ENCODE peak calls at places on chromosomes 16 and 17, in seven cellular contexts. One of them, this sample, is unnamed.

GRCh38 chr17:42458497-42459255 is at the start of gene ATP6V0A1:
- DNase-seq in fibroblast of lung: peak; percentile 86
- DNase-seq in cardiac fibroblast: peak; percentile 82
- DNase-seq in thoracic aorta: peak; percentile 81
- DNase-seq in tibial artery: peak; percentile 93
- DNase-seq in body of pancreas: peak; percentile 94
- DNase-seq in BE2C: peak; percentile 99
- DNase-seq in this sample: no peak

GRCh38 chr16:72797606-72798005 is 250.3 kb downstream of the ZFHX3 start:
- DNase-seq in fibroblast of lung: no peak
- DNase-seq in BE2C: no peak
- DNase-seq in tibial artery: no peak
- DNase-seq in body of pancreas: no peak
- DNase-seq in cardiac fibroblast: no peak
- DNase-seq in thoracic aorta: no peak
- DNase-seq in this sample: no peak

GRCh38 chr16:9091867-9092281 is 430 bp downstream of the HAPSTR1 start:
- DNase-seq in thoracic aorta: no peak
- DNase-seq in body of pancreas: peak; percentile 50
- DNase-seq in BE2C: no peak
- DNase-seq in fibroblast of lung: no peak
- DNase-seq in cardiac fibroblast: no peak
- DNase-seq in tibial artery: peak; percentile 41
- DNase-seq in this sample: no peak

GRCh38 chr16:74635303-74635702 is 28.4 kb upstream of the GLG1 start:
- DNase-seq in fibroblast of lung: no peak
- DNase-seq in thoracic aorta: no peak
- DNase-seq in cardiac fibroblast: no peak
- DNase-seq in BE2C: no peak
- DNase-seq in tibial artery: no peak
- DNase-seq in body of pancreas: no peak
- DNase-seq in this sample: no peak

GRCh38 chr16:88628512-88628974 is 9.8 kb upstream of the IL17C start:
- DNase-seq in fibroblast of lung: no peak
- DNase-seq in body of pancreas: no peak
- DNase-seq in tibial artery: no peak
- DNase-seq in BE2C: peak; percentile 77
- DNase-seq in cardiac fibroblast: peak; percentile 31
- DNase-seq in thoracic aorta: no peak
- DNase-seq in this sample: no peak

GRCh38 chr16:578870-579405 is 9.2 kb downstream of the PIGQ start:
- DNase-seq in tibial artery: peak; percentile 62
- DNase-seq in fibroblast of lung: peak; percentile 71
- DNase-seq in body of pancreas: peak; percentile 83
- DNase-seq in BE2C: peak; percentile 89
- DNase-seq in cardiac fibroblast: peak; percentile 76
- DNase-seq in thoracic aorta: no peak
- DNase-seq in this sample: no peak

GRCh38 chr16:68908000-68908313 is 64.6 kb downstream of the TANGO6 start:
- DNase-seq in BE2C: no peak
- DNase-seq in fibroblast of lung: no peak
- DNase-seq in thoracic aorta: no peak
- DNase-seq in tibial artery: no peak
- DNase-seq in cardiac fibroblast: no peak
- DNase-seq in body of pancreas: no peak
- DNase-seq in this sample: no peak

GRCh38 chr17:1532836-1533602 is 16.6 kb upstream of the INPP5K start:
- DNase-seq in cardiac fibroblast: peak; percentile 19
- DNase-seq in body of pancreas: no peak
- DNase-seq in BE2C: peak; percentile 34
- DNase-seq in tibial artery: no peak
- DNase-seq in thoracic aorta: no peak
- DNase-seq in fibroblast of lung: no peak
- DNase-seq in this sample: no peak

GRCh38 chr17:50326831-50327364 is 19.0 kb upstream of the XYLT2 start:
- DNase-seq in thoracic aorta: no peak
- DNase-seq in fibroblast of lung: no peak
- DNase-seq in body of pancreas: no peak
- DNase-seq in cardiac fibroblast: no peak
- DNase-seq in tibial artery: no peak
- DNase-seq in BE2C: no peak
- DNase-seq in this sample: no peak

GRCh38 chr17:7956208-7956965 is 24.4 kb downstream of the CNTROB start:
- DNase-seq in body of pancreas: no peak
- DNase-seq in cardiac fibroblast: peak; percentile 28
- DNase-seq in BE2C: peak; percentile 7
- DNase-seq in thoracic aorta: no peak
- DNase-seq in fibroblast of lung: no peak
- DNase-seq in tibial artery: peak; percentile 24
- DNase-seq in this sample: no peak

GRCh38 chr17:32746698-32747097 is 130.2 kb downstream of the MYO1D start:
- DNase-seq in BE2C: no peak
- DNase-seq in body of pancreas: no peak
- DNase-seq in fibroblast of lung: peak; percentile 10
- DNase-seq in tibial artery: no peak
- DNase-seq in cardiac fibroblast: peak; percentile 91
- DNase-seq in thoracic aorta: no peak
- DNase-seq in this sample: no peak

GRCh38 chr16:30557950-30558788 is at the start of gene ZNF764:
- DNase-seq in body of pancreas: peak; percentile 98
- DNase-seq in tibial artery: peak; percentile 99
- DNase-seq in BE2C: peak; percentile 96
- DNase-seq in fibroblast of lung: peak; percentile 96
- DNase-seq in thoracic aorta: peak; percentile 98
- DNase-seq in cardiac fibroblast: peak; percentile 99
- DNase-seq in this sample: peak; percentile 88

GRCh38 chr16:30557397-30557949 is 701 bp downstream of the ZNF764 start:
- DNase-seq in cardiac fibroblast: no peak
- DNase-seq in thoracic aorta: no peak
- DNase-seq in fibroblast of lung: peak; percentile 6
- DNase-seq in tibial artery: no peak
- DNase-seq in body of pancreas: no peak
- DNase-seq in BE2C: no peak
- DNase-seq in this sample: no peak

GRCh38 chr16:30559690-30560089 is 1.5 kb upstream of the ZNF764 start:
- DNase-seq in thoracic aorta: no peak
- DNase-seq in fibroblast of lung: no peak
- DNase-seq in tibial artery: no peak
- DNase-seq in cardiac fibroblast: no peak
- DNase-seq in body of pancreas: no peak
- DNase-seq in BE2C: no peak
- DNase-seq in this sample: no peak

GRCh38 chr16:30561212-30561816 is 3.1 kb upstream of the ZNF764 start:
- DNase-seq in tibial artery: no peak
- DNase-seq in thoracic aorta: no peak
- DNase-seq in cardiac fibroblast: peak; percentile 18
- DNase-seq in fibroblast of lung: no peak
- DNase-seq in body of pancreas: no peak
- DNase-seq in BE2C: no peak
- DNase-seq in this sample: no peak

GRCh38 chr16:30558789-30559377 is 709 bp upstream of the ZNF764 start:
- DNase-seq in fibroblast of lung: no peak
- DNase-seq in body of pancreas: no peak
- DNase-seq in tibial artery: no peak
- DNase-seq in thoracic aorta: no peak
- DNase-seq in cardiac fibroblast: no peak
- DNase-seq in BE2C: peak; percentile 24
- DNase-seq in this sample: no peak
- H3K4me3 ChIP-seq in fibroblast of lung: peak overlapping the region; percentile 82
- H3K4me3 ChIP-seq in body of pancreas: no peak overlapping the region
- H3K4me3 ChIP-seq in tibial artery: peak overlapping the region; percentile 93
- H3K4me3 ChIP-seq in thoracic aorta: peak overlapping the region; percentile 84
- H3K4me3 ChIP-seq in cardiac fibroblast: no peak overlapping the region
- H3K4me3 ChIP-seq in BE2C: peak overlapping the region; percentile 85
- H3K4me3 ChIP-seq in this sample: no peak overlapping the region

GRCh38 chr17:28335959-28336871 is 654 bp downstream of the TNFAIP1 start:
- DNase-seq in cardiac fibroblast: peak; percentile 87
- DNase-seq in thoracic aorta: no peak
- DNase-seq in body of pancreas: peak; percentile 70
- DNase-seq in BE2C: peak; percentile 30
- DNase-seq in tibial artery: peak; percentile 34
- DNase-seq in fibroblast of lung: peak; percentile 96
- DNase-seq in this sample: peak; percentile 59
- TF ChIP-seq CTCF in cardiac fibroblast: no peak
- TF ChIP-seq CTCF in thoracic aorta: no peak
- TF ChIP-seq CTCF in body of pancreas: no peak
- TF ChIP-seq CTCF in BE2C: no peak
- TF ChIP-seq CTCF in tibial artery: no peak
- TF ChIP-seq CTCF in fibroblast of lung: no peak
- TF ChIP-seq CTCF in this sample: no peak

GRCh38 chr16:53372942-53373871 is 61.1 kb upstream of the RBL2 start:
- DNase-seq in fibroblast of lung: no peak
- DNase-seq in BE2C: no peak
- DNase-seq in cardiac fibroblast: no peak
- DNase-seq in body of pancreas: peak; percentile 86
- DNase-seq in tibial artery: no peak
- DNase-seq in thoracic aorta: no peak
- DNase-seq in this sample: no peak
- H3K4me3 ChIP-seq in fibroblast of lung: no peak overlapping the region
- H3K4me3 ChIP-seq in BE2C: no peak overlapping the region
- H3K4me3 ChIP-seq in cardiac fibroblast: peak overlapping the region; percentile 1
- H3K4me3 ChIP-seq in body of pancreas: peak overlapping the region; percentile 18
- H3K4me3 ChIP-seq in tibial artery: no peak overlapping the region
- H3K4me3 ChIP-seq in thoracic aorta: peak overlapping the region; percentile 31
- H3K4me3 ChIP-seq in this sample: no peak overlapping the region

GRCh38 chr16:11972128-11972527 is 4.4 kb upstream of the SNX29 start:
- DNase-seq in fibroblast of lung: no peak
- DNase-seq in body of pancreas: no peak
- DNase-seq in cardiac fibroblast: peak; percentile 29
- DNase-seq in thoracic aorta: no peak
- DNase-seq in BE2C: peak; percentile 20
- DNase-seq in tibial artery: no peak
- DNase-seq in this sample: no peak
- TF ChIP-seq CTCF in fibroblast of lung: peak; percentile 14
- TF ChIP-seq CTCF in body of pancreas: peak; percentile 30
- TF ChIP-seq CTCF in cardiac fibroblast: no peak
- TF ChIP-seq CTCF in thoracic aorta: no peak
- TF ChIP-seq CTCF in BE2C: peak; percentile 45
- TF ChIP-seq CTCF in tibial artery: no peak
- TF ChIP-seq CTCF in this sample: peak; percentile 27

GRCh38 chr17:81395600-81396277 is 482 bp downstream of the BAHCC1 start:
- DNase-seq in tibial artery: no peak
- DNase-seq in body of pancreas: no peak
- DNase-seq in BE2C: no peak
- DNase-seq in cardiac fibroblast: peak; percentile 40
- DNase-seq in thoracic aorta: no peak
- DNase-seq in fibroblast of lung: peak; percentile 9
- DNase-seq in this sample: no peak
- H3K4me3 ChIP-seq in tibial artery: peak overlapping the region; percentile 86
- H3K4me3 ChIP-seq in body of pancreas: peak overlapping the region; percentile 24
- H3K4me3 ChIP-seq in BE2C: peak overlapping the region; percentile 89
- H3K4me3 ChIP-seq in cardiac fibroblast: peak overlapping the region; percentile 67
- H3K4me3 ChIP-seq in thoracic aorta: peak overlapping the region; percentile 92
- H3K4me3 ChIP-seq in fibroblast of lung: peak overlapping the region; percentile 84
- H3K4me3 ChIP-seq in this sample: peak overlapping the region; percentile 57

GRCh38 chr16:56281256-56281805 is 90.0 kb downstream of the GNAO1 start:
- DNase-seq in tibial artery: no peak
- DNase-seq in cardiac fibroblast: peak; percentile 24
- DNase-seq in body of pancreas: no peak
- DNase-seq in thoracic aorta: no peak
- DNase-seq in BE2C: no peak
- DNase-seq in fibroblast of lung: no peak
- DNase-seq in this sample: no peak
- TF ChIP-seq CTCF in tibial artery: no peak
- TF ChIP-seq CTCF in cardiac fibroblast: peak; percentile 48
- TF ChIP-seq CTCF in body of pancreas: peak; percentile 4
- TF ChIP-seq CTCF in thoracic aorta: no peak
- TF ChIP-seq CTCF in BE2C: peak; percentile 62
- TF ChIP-seq CTCF in fibroblast of lung: peak; percentile 19
- TF ChIP-seq CTCF in this sample: peak; percentile 60

GRCh38 chr17:5786510-5786875 is 202.2 kb upstream of the NLRP1 start:
- DNase-seq in body of pancreas: no peak
- DNase-seq in tibial artery: no peak
- DNase-seq in fibroblast of lung: no peak
- DNase-seq in thoracic aorta: no peak
- DNase-seq in cardiac fibroblast: no peak
- DNase-seq in BE2C: no peak
- DNase-seq in this sample: no peak

GRCh38 chr17:5784791-5785190 is 200.5 kb upstream of the NLRP1 start:
- DNase-seq in fibroblast of lung: no peak
- DNase-seq in thoracic aorta: no peak
- DNase-seq in cardiac fibroblast: no peak
- DNase-seq in BE2C: no peak
- DNase-seq in body of pancreas: no peak
- DNase-seq in tibial artery: no peak
- DNase-seq in this sample: no peak

GRCh38 chr17:5783851-5784250 is 199.5 kb upstream of the NLRP1 start:
- DNase-seq in body of pancreas: no peak
- DNase-seq in tibial artery: no peak
- DNase-seq in cardiac fibroblast: no peak
- DNase-seq in thoracic aorta: no peak
- DNase-seq in BE2C: no peak
- DNase-seq in fibroblast of lung: no peak
- DNase-seq in this sample: no peak

GRCh38 chr17:5785867-5786509 is 201.7 kb upstream of the NLRP1 start:
- DNase-seq in fibroblast of lung: peak; percentile 66
- DNase-seq in cardiac fibroblast: peak; percentile 79
- DNase-seq in thoracic aorta: no peak
- DNase-seq in BE2C: no peak
- DNase-seq in body of pancreas: no peak
- DNase-seq in tibial artery: no peak
- DNase-seq in this sample: no peak

GRCh38 chr17:5785343-5785742 is 201.0 kb upstream of the NLRP1 start:
- DNase-seq in fibroblast of lung: peak; percentile 82
- DNase-seq in tibial artery: no peak
- DNase-seq in body of pancreas: no peak
- DNase-seq in cardiac fibroblast: peak; percentile 62
- DNase-seq in BE2C: no peak
- DNase-seq in thoracic aorta: no peak
- DNase-seq in this sample: no peak
- H3K4me3 ChIP-seq in fibroblast of lung: no peak overlapping the region
- H3K4me3 ChIP-seq in tibial artery: no peak overlapping the region
- H3K4me3 ChIP-seq in body of pancreas: no peak overlapping the region
- H3K4me3 ChIP-seq in cardiac fibroblast: no peak overlapping the region
- H3K4me3 ChIP-seq in BE2C: no peak overlapping the region
- H3K4me3 ChIP-seq in thoracic aorta: no peak overlapping the region
- H3K4me3 ChIP-seq in this sample: no peak overlapping the region

GRCh38 chr17:17570207-17570797 is 21.2 kb downstream of the PEMT start:
- DNase-seq in cardiac fibroblast: peak; percentile 28
- DNase-seq in tibial artery: no peak
- DNase-seq in fibroblast of lung: peak; percentile 12
- DNase-seq in BE2C: peak; percentile 63
- DNase-seq in thoracic aorta: no peak
- DNase-seq in body of pancreas: peak; percentile 75
- DNase-seq in this sample: no peak
- TF ChIP-seq CTCF in cardiac fibroblast: peak; percentile 35
- TF ChIP-seq CTCF in tibial artery: peak; percentile 41
- TF ChIP-seq CTCF in fibroblast of lung: peak; percentile 36
- TF ChIP-seq CTCF in BE2C: peak; percentile 59
- TF ChIP-seq CTCF in thoracic aorta: peak; percentile 36
- TF ChIP-seq CTCF in body of pancreas: peak; percentile 86
- TF ChIP-seq CTCF in this sample: peak; percentile 45

DNA sequence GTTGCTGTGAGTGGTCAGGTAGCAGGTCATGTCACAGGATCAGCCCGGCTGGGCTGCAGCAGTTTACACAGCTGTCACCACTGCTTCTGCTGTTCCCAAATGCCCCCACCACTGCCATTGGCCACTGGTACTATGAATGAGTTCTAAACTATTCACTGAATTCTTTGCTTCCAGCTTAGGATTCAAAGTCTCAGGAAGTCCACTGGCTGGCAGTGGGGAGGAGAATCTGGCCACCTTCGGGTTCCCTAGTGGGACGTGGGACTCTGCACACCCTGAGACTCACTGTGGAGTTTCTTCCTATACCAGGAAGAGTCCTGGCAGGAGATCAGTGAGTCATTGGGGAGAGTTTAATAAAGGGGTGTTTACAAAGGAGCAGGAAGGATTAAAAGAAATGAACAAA is 6.9 kb downstream of the MT1X start:
- DNase-seq in fibroblast of lung: no peak
- DNase-seq in thoracic aorta: no peak
- DNase-seq in body of pancreas: peak; percentile 56
- DNase-seq in cardiac fibroblast: peak; percentile 6
- DNase-seq in tibial artery: no peak
- DNase-seq in BE2C: no peak
- DNase-seq in this sample: no peak
- H3K4me3 ChIP-seq in fibroblast of lung: no peak overlapping the region
- H3K4me3 ChIP-seq in thoracic aorta: no peak overlapping the region
- H3K4me3 ChIP-seq in body of pancreas: no peak overlapping the region
- H3K4me3 ChIP-seq in cardiac fibroblast: no peak overlapping the region
- H3K4me3 ChIP-seq in tibial artery: no peak overlapping the region
- H3K4me3 ChIP-seq in BE2C: no peak overlapping the region
- H3K4me3 ChIP-seq in this sample: no peak overlapping the region